ENCODE peak calls at places on chromosomes 5 and 9, in four cellular contexts. One of them, this sample, is unnamed.
A peak's percentile ranks its signal among the peaks of the same experiment; 100 is the strongest.

GRCh38 chr9:112570731-112571167 is 84.1 kb downstream of the KIAA1958 start:
- DNase-seq in right cardiac atrium: peak; percentile 67
- DNase-seq in sigmoid colon: no peak
- DNase-seq in SJCRH30: no peak
- DNase-seq in this sample: no peak

GRCh38 chr5:72224946-72225427 is 95.1 kb downstream of the MRPS27 start:
- DNase-seq in right cardiac atrium: no peak
- DNase-seq in SJCRH30: no peak
- DNase-seq in sigmoid colon: no peak
- DNase-seq in this sample: no peak

GRCh38 chr9:98410185-98410697 is 154.8 kb upstream of the TBC1D2 start:
- DNase-seq in right cardiac atrium: peak; percentile 58
- DNase-seq in SJCRH30: peak; percentile 56
- DNase-seq in sigmoid colon: no peak
- DNase-seq in this sample: peak; percentile 35

GRCh38 chr5:138033275-138033808 is 463 bp upstream of the FAM13B start:
- DNase-seq in right cardiac atrium: no peak
- DNase-seq in SJCRH30: no peak
- DNase-seq in sigmoid colon: no peak
- DNase-seq in this sample: no peak

GRCh38 chr5:97046270-97046982 is 96.0 kb downstream of the LIX1 start:
- DNase-seq in sigmoid colon: no peak
- DNase-seq in right cardiac atrium: no peak
- DNase-seq in SJCRH30: no peak
- DNase-seq in this sample: no peak

GRCh38 chr5:80324912-80325311 is 5.1 kb downstream of the SPZ1 start:
- DNase-seq in SJCRH30: no peak
- DNase-seq in right cardiac atrium: no peak
- DNase-seq in sigmoid colon: no peak
- DNase-seq in this sample: no peak

GRCh38 chr9:108544866-108545265 is 310.9 kb downstream of the ACTL7B start:
- DNase-seq in right cardiac atrium: no peak
- DNase-seq in sigmoid colon: no peak
- DNase-seq in SJCRH30: no peak
- DNase-seq in this sample: no peak

GRCh38 chr9:69122391-69123141 is 51.5 kb upstream of the TJP2 start:
- DNase-seq in SJCRH30: no peak
- DNase-seq in right cardiac atrium: no peak
- DNase-seq in sigmoid colon: no peak
- DNase-seq in this sample: no peak

GRCh38 chr5:65482727-65483473 is 1.2 kb upstream of the ADAMTS6 start:
- DNase-seq in sigmoid colon: no peak
- DNase-seq in right cardiac atrium: no peak
- DNase-seq in SJCRH30: peak; percentile 19
- DNase-seq in this sample: no peak

GRCh38 chr9:131951905-131952304 is 127.8 kb downstream of the MED27 start:
- DNase-seq in sigmoid colon: no peak
- DNase-seq in SJCRH30: no peak
- DNase-seq in right cardiac atrium: peak; percentile 84
- DNase-seq in this sample: peak; percentile 27

GRCh38 chr5:136563489-136563888 is 198.1 kb upstream of the TRPC7 start:
- DNase-seq in right cardiac atrium: no peak
- DNase-seq in sigmoid colon: no peak
- DNase-seq in SJCRH30: no peak
- DNase-seq in this sample: no peak

GRCh38 chr9:130451004-130451390 is 6.2 kb downstream of the ASS1 start:
- DNase-seq in right cardiac atrium: peak; percentile 69
- DNase-seq in sigmoid colon: no peak
- DNase-seq in SJCRH30: no peak
- DNase-seq in this sample: no peak

GRCh38 chr9:130448035-130448624 is 3.4 kb downstream of the ASS1 start:
- DNase-seq in SJCRH30: peak; percentile 94
- DNase-seq in sigmoid colon: no peak
- DNase-seq in right cardiac atrium: peak; percentile 24
- DNase-seq in this sample: peak; percentile 67

GRCh38 chr9:130450344-130451003 is 5.7 kb downstream of the ASS1 start:
- DNase-seq in sigmoid colon: no peak
- DNase-seq in right cardiac atrium: peak; percentile 43
- DNase-seq in SJCRH30: no peak
- DNase-seq in this sample: no peak

GRCh38 chr9:130447193-130447816 is 2.5 kb downstream of the ASS1 start:
- DNase-seq in right cardiac atrium: peak; percentile 51
- DNase-seq in SJCRH30: no peak
- DNase-seq in sigmoid colon: no peak
- DNase-seq in this sample: no peak

DNA sequence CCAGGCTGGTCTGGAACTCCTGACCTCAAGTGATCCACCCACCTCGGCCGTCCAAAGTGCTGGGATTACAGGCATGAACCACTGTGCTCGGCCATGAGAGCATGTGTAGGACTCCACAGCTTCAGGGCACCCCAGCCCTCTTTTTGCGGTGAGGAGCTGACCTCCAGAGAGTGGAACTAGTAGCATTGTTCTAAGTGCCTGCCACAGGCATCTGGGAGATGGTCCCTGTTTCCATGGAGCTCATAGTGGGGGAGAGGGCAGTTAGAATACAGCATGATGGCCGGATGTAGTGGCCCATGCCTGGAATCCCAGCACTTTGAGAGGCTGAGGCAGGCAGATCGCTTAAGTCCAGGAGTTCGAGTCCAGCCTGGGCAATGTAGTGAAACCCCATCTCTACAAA is 4.0 kb downstream of the ASS1 start:
- DNase-seq in SJCRH30: no peak
- DNase-seq in sigmoid colon: no peak
- DNase-seq in right cardiac atrium: peak; percentile 16
- DNase-seq in this sample: no peak
- H3K4me1 ChIP-seq in SJCRH30: peaks cover 54% of the 10 kb centered on the region
- H3K4me1 ChIP-seq in sigmoid colon: peaks cover 90% of the 10 kb centered on the region
- H3K4me1 ChIP-seq in right cardiac atrium: peaks cover 31% of the 10 kb centered on the region
- H3K4me1 ChIP-seq in this sample: peaks cover 57% of the 10 kb centered on the region

DNA sequence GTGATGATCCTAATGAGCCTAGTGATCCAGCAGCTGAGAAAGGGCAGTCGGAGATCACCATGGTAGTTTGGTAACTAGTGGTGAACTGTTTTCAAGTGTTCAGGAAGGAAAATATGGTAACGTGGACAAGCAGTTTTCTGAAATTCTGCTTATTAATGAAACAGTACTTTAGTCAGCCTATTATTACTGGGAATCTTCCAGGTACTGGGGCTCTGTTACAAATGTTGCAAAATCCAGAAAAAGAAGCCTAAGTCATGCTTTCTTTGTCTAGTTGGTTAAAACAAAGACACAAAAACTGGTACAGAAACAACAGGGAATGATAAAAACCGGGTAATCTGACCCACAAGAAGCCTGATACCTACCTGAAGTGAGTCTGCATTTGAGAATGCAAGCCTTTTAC is 18.2 kb downstream of the TTC23L start:
- DNase-seq in right cardiac atrium: no peak
- DNase-seq in SJCRH30: no peak
- DNase-seq in sigmoid colon: no peak
- DNase-seq in this sample: no peak
- H3K4me1 ChIP-seq in right cardiac atrium: no peaks in the 10 kb centered on the region
- H3K4me1 ChIP-seq in SJCRH30: no peaks in the 10 kb centered on the region
- H3K4me1 ChIP-seq in sigmoid colon: no peaks in the 10 kb centered on the region
- H3K4me1 ChIP-seq in this sample: no peaks in the 10 kb centered on the region

GRCh38 chr5:169018980-169019379 is 282.0 kb downstream of the SLIT3 start:
- DNase-seq in sigmoid colon: no peak
- DNase-seq in right cardiac atrium: no peak
- DNase-seq in SJCRH30: no peak
- DNase-seq in this sample: no peak
- H3K4me1 ChIP-seq in sigmoid colon: no peaks in the 10 kb centered on the region
- H3K4me1 ChIP-seq in right cardiac atrium: no peaks in the 10 kb centered on the region
- H3K4me1 ChIP-seq in SJCRH30: no peaks in the 10 kb centered on the region
- H3K4me1 ChIP-seq in this sample: no peaks in the 10 kb centered on the region

DNA sequence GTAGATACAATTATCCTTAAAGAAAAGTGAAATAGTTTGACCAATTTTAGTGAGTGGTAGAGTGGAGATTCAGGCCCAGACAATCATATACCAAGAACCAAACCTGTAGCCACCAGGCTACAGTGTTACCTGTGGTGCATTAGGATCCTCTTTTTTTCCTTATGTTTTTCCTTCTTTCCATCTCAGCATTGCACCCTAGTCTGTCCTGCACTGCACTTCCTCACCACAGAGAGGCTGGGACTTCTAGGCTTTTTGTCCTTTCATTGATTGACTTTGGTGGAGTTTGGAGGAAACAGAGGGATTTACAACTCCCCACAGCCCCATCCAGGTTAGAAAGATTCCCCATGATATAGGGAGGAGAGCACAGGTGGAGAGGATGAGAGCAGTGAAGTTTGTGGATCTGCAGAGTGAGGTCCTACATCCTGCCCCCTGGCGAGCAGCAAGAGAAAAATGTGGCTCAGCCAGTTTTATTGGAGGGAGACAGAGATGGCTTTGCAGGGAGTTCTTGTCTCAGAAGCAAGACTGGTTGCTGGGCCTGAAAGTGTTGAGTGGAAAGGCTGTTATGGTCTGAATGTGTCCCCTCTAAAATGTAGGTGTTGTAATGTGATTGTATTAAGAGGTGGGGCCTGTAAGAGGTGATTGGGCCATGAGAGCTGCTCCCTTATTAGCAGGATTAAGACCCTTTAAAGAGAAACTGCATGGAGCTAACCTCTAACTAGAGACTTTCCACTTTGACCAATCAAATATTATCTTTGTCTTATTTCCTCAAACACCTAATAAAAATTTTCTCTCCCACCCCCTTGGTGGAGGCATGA is 36.2 kb downstream of the KIF4B start:
- DNase-seq in right cardiac atrium: no peak
- DNase-seq in sigmoid colon: no peak
- DNase-seq in SJCRH30: no peak
- DNase-seq in this sample: no peak
- H3K4me1 ChIP-seq in right cardiac atrium: no peaks in the 10 kb centered on the region
- H3K4me1 ChIP-seq in sigmoid colon: no peaks in the 10 kb centered on the region
- H3K4me1 ChIP-seq in SJCRH30: no peaks in the 10 kb centered on the region
- H3K4me1 ChIP-seq in this sample: no peaks in the 10 kb centered on the region

This sample was measured in BE2C.